ENCODE peak calls at places on chromosomes 6 and 20, in four cellular contexts. One of them, this sample, is unnamed.
A peak's percentile ranks its signal among the peaks of the same experiment; 100 is the strongest.

GRCh38 chr6:39170860-39171259 is 55.9 kb upstream of the SAYSD1 start:
- DNase-seq in lower lobe of right lung: no peak
- DNase-seq in PC-3: no peak
- DNase-seq in SJSA1: no peak
- DNase-seq in this sample: no peak

GRCh38 chr6:105024803-105025202 is 67.9 kb downstream of the LIN28B start:
- DNase-seq in lower lobe of right lung: no peak
- DNase-seq in PC-3: no peak
- DNase-seq in SJSA1: no peak
- DNase-seq in this sample: no peak

GRCh38 chr6:13014551-13015378 is 298.2 kb downstream of the PHACTR1 start:
- DNase-seq in lower lobe of right lung: peak; percentile 62
- DNase-seq in PC-3: no peak
- DNase-seq in SJSA1: no peak
- DNase-seq in this sample: no peak

GRCh38 chr6:101607286-101607685 is 213.8 kb downstream of the GRIK2 start:
- DNase-seq in lower lobe of right lung: no peak
- DNase-seq in PC-3: no peak
- DNase-seq in SJSA1: no peak
- DNase-seq in this sample: no peak

GRCh38 chr20:4006640-4007039 is 8.7 kb downstream of the RNF24 start:
- DNase-seq in lower lobe of right lung: no peak
- DNase-seq in PC-3: no peak
- DNase-seq in SJSA1: no peak
- DNase-seq in this sample: no peak

GRCh38 chr6:35669441-35669776 is 19.3 kb downstream of the FKBP5 start:
- DNase-seq in lower lobe of right lung: no peak
- DNase-seq in PC-3: peak; percentile 9
- DNase-seq in SJSA1: no peak
- DNase-seq in this sample: no peak

GRCh38 chr6:16168858-16169257 is 40.0 kb downstream of the MYLIP start:
- DNase-seq in lower lobe of right lung: no peak
- DNase-seq in PC-3: peak; percentile 56
- DNase-seq in SJSA1: peak; percentile 25
- DNase-seq in this sample: peak; percentile 62

GRCh38 chr6:145529582-145529981 is 205.7 kb downstream of the EPM2A start:
- DNase-seq in lower lobe of right lung: no peak
- DNase-seq in PC-3: peak; percentile 30
- DNase-seq in SJSA1: no peak
- DNase-seq in this sample: no peak

GRCh38 chr6:132218063-132218696 is 183.1 kb downstream of the MOXD1 start:
- DNase-seq in lower lobe of right lung: no peak
- DNase-seq in PC-3: peak; percentile 42
- DNase-seq in SJSA1: no peak
- DNase-seq in this sample: peak; percentile 47

GRCh38 chr6:6584310-6585002 is 4.1 kb upstream of the LY86 start:
- DNase-seq in lower lobe of right lung: no peak
- DNase-seq in PC-3: no peak
- DNase-seq in SJSA1: no peak
- DNase-seq in this sample: peak; percentile 4

GRCh38 chr6:170438861-170439260 is 114.2 kb downstream of the PSMB1 start:
- DNase-seq in lower lobe of right lung: no peak
- DNase-seq in PC-3: no peak
- DNase-seq in SJSA1: no peak
- DNase-seq in this sample: no peak

GRCh38 chr20:36969478-36970186 is 18.1 kb upstream of the SAMHD1 start:
- DNase-seq in lower lobe of right lung: no peak
- DNase-seq in PC-3: no peak
- DNase-seq in SJSA1: no peak
- DNase-seq in this sample: no peak

GRCh38 chr6:38638941-38639497 is 710 bp downstream of the BTBD9 start:
- DNase-seq in lower lobe of right lung: no peak
- DNase-seq in PC-3: peak; percentile 37
- DNase-seq in SJSA1: no peak
- DNase-seq in this sample: peak; percentile 17

GRCh38 chr6:137729866-137730629 is 137.0 kb upstream of the TNFAIP3 start:
- DNase-seq in lower lobe of right lung: no peak
- DNase-seq in PC-3: no peak
- DNase-seq in SJSA1: no peak
- DNase-seq in this sample: no peak

GRCh38 chr6:11755725-11756124 is 22.9 kb downstream of the ADTRP start:
- DNase-seq in lower lobe of right lung: no peak
- DNase-seq in PC-3: no peak
- DNase-seq in SJSA1: no peak
- DNase-seq in this sample: no peak

GRCh38 chr20:59903631-59904030 is 29.8 kb downstream of the SYCP2 start:
- DNase-seq in lower lobe of right lung: no peak
- DNase-seq in PC-3: no peak
- DNase-seq in SJSA1: no peak
- DNase-seq in this sample: peak; percentile 33

GRCh38 chr6:99736302-99736701 is 129.7 kb downstream of the PRDM13 start:
- DNase-seq in lower lobe of right lung: no peak
- DNase-seq in PC-3: peak; percentile 30
- DNase-seq in SJSA1: no peak
- DNase-seq in this sample: no peak

GRCh38 chr6:2850480-2851150 is 9.0 kb upstream of the SERPINB1 start:
- DNase-seq in lower lobe of right lung: no peak
- DNase-seq in PC-3: peak; percentile 48
- DNase-seq in SJSA1: peak; percentile 79
- DNase-seq in this sample: peak; percentile 24

GRCh38 chr20:17614176-17614811 is 44.4 kb downstream of the DSTN start:
- DNase-seq in lower lobe of right lung: peak; percentile 57
- DNase-seq in PC-3: no peak
- DNase-seq in SJSA1: no peak
- DNase-seq in this sample: no peak

GRCh38 chr6:31138982-31139381 is at the start of gene PSORS1C2:
- DNase-seq in lower lobe of right lung: no peak
- DNase-seq in PC-3: peak; percentile 25
- DNase-seq in SJSA1: no peak
- DNase-seq in this sample: no peak

GRCh38 chr6:36247691-36248090 is 22.2 kb upstream of the PNPLA1 start:
- DNase-seq in lower lobe of right lung: no peak
- DNase-seq in PC-3: peak; percentile 45
- DNase-seq in SJSA1: no peak
- DNase-seq in this sample: no peak

GRCh38 chr6:33288942-33289783 is at the start of the genes PFDN6 and WDR46:
- DNase-seq in lower lobe of right lung: peak; percentile 83
- DNase-seq in PC-3: peak; percentile 88
- DNase-seq in SJSA1: peak; percentile 97
- DNase-seq in this sample: peak; percentile 90

GRCh38 chr6:3392059-3392458 is 64.8 kb downstream of the SLC22A23 start:
- DNase-seq in lower lobe of right lung: no peak
- DNase-seq in PC-3: no peak
- DNase-seq in SJSA1: no peak
- DNase-seq in this sample: no peak

GRCh38 chr20:64161595-64162238 is 2.5 kb upstream of the MYT1 start:
- DNase-seq in lower lobe of right lung: peak; percentile 49
- DNase-seq in PC-3: peak; percentile 29
- DNase-seq in SJSA1: peak; percentile 27
- DNase-seq in this sample: no peak

DNA sequence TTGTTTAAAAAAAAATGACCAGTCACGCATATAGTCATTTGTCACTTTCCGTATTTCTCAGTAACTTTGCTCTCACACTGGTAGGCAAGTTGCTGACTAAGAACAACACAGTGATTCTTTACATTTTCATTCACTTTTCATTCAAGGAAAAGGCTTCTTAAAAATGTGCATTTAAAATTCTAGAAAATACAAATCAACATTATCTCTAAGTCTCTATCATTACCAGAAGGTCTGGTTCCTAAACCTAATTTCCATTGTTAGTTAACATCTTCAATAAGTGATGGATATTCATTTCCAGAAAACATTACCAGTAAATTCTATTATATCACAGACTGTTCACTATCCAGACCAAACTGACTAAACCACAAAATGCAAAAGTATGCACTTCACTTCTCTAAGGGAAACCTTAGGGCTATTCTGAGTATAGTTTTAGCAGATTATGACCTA is 115.3 kb downstream of the AHI1 start:
- DNase-seq in lower lobe of right lung: no peak
- DNase-seq in PC-3: no peak
- DNase-seq in SJSA1: no peak
- DNase-seq in this sample: no peak
- H3K27ac ChIP-seq in lower lobe of right lung: no peak overlapping the region
- H3K27ac ChIP-seq in PC-3: no peak overlapping the region
- H3K27ac ChIP-seq in SJSA1: no peak overlapping the region
- H3K27ac ChIP-seq in this sample: no peak overlapping the region

DNA sequence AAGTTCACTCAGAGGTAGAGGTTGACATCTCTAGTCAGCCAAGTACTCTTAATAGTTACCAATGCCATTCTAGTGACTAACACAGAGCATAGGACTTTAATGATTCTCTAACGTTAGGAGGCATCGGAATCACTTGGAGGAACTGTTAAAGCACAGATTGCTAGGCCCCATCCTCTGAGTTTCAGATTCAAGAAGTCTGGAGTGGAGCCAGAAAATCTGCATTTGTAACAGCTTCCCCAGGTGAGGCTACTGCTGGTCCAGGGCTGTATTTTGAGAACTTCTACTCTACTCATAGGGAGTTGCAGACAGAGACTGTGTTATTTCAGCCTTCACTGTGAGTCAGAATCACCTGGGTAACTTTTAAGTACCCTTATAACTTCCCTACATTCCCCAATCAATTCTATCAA is 5.7 kb downstream of the LMBRD1 start:
- DNase-seq in lower lobe of right lung: no peak
- DNase-seq in PC-3: no peak
- DNase-seq in SJSA1: no peak
- DNase-seq in this sample: no peak
- H3K4me1 ChIP-seq in lower lobe of right lung: peaks cover 49% of the 10 kb centered on the region
- H3K4me1 ChIP-seq in PC-3: no peaks in the 10 kb centered on the region
- H3K4me1 ChIP-seq in SJSA1: peaks cover 5% of the 10 kb centered on the region
- H3K4me1 ChIP-seq in this sample: no peaks in the 10 kb centered on the region

DNA sequence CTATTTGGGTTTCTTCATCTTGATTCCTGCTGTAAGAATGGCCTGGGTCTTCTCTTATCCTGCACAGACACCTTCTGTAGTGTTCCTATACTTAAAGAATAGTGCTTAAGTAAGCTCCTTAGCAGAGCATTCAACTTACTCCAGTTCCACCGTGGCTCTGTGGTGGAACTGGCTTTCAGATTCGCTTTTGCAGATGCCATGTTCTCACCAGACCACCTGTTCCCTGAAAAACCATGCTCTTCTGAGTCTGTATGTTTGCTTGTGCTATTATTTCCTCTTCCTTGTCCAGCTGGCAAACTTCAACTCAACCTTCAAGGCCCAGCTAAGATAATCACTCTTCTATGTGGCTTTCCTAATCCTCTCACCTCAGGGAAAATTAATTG is 4.9 kb downstream of the ELMO2 start:
- DNase-seq in lower lobe of right lung: no peak
- DNase-seq in PC-3: no peak
- DNase-seq in SJSA1: no peak
- DNase-seq in this sample: no peak
- H3K27ac ChIP-seq in lower lobe of right lung: peak overlapping the region; percentile 81
- H3K27ac ChIP-seq in PC-3: no peak overlapping the region
- H3K27ac ChIP-seq in SJSA1: no peak overlapping the region
- H3K27ac ChIP-seq in this sample: no peak overlapping the region

GRCh38 chr6:106255306-106255705 is 70.3 kb downstream of the ATG5 start:
- DNase-seq in lower lobe of right lung: no peak
- DNase-seq in PC-3: no peak
- DNase-seq in SJSA1: no peak
- DNase-seq in this sample: no peak

GRCh38 chr6:106257195-106257594 is 68.4 kb downstream of the ATG5 start:
- DNase-seq in lower lobe of right lung: no peak
- DNase-seq in PC-3: peak; percentile 62
- DNase-seq in SJSA1: peak; percentile 47
- DNase-seq in this sample: no peak

GRCh38 chr6:106254636-106255035 is 70.9 kb downstream of the ATG5 start:
- DNase-seq in lower lobe of right lung: no peak
- DNase-seq in PC-3: peak; percentile 50
- DNase-seq in SJSA1: peak; percentile 38
- DNase-seq in this sample: no peak

GRCh38 chr6:106256201-106256968 is 69.2 kb downstream of the ATG5 start:
- DNase-seq in lower lobe of right lung: no peak
- DNase-seq in PC-3: peak; percentile 74
- DNase-seq in SJSA1: no peak
- DNase-seq in this sample: no peak

GRCh38 chr6:106258726-106259125 is 66.8 kb downstream of the ATG5 start:
- DNase-seq in lower lobe of right lung: no peak
- DNase-seq in PC-3: no peak
- DNase-seq in SJSA1: no peak
- DNase-seq in this sample: no peak
- H3K4me1 ChIP-seq in lower lobe of right lung: peaks cover 5% of the 10 kb centered on the region
- H3K4me1 ChIP-seq in PC-3: peaks cover 60% of the 10 kb centered on the region
- H3K4me1 ChIP-seq in SJSA1: peaks cover 44% of the 10 kb centered on the region
- H3K4me1 ChIP-seq in this sample: peaks cover 21% of the 10 kb centered on the region